ENCODE peak calls at places on chromosome 9, in seven cellular contexts. Q is neuronal stem cell, D is H9, C is mesendoderm, W is mesenchymal stem cell, J is H1, E is trophoblast cell. F is an unnamed sample.

GRCh38 chr9:129990269-129991005 is 52.6 kb downstream of the FNBP1 start:
- DNase-seq in D (no peak), Q (no peak), C (no peak), W (peak; percentile 78), J (no peak), E (peak; percentile 81), F (no peak)

GRCh38 chr9:20331095-20331685 is 291.1 kb downstream of the MLLT3 start:
- DNase-seq in E (no peak), C (no peak), Q (no peak), D (no peak), W (no peak), J (no peak), F (no peak)

GRCh38 chr9:112838342-112838741 is 52.3 kb downstream of the SLC46A2 start:
- DNase-seq in J (no peak), Q (no peak), C (no peak), D (no peak), W (no peak), E (no peak), F (no peak)

GRCh38 chr9:4979224-4979623 is 5.8 kb upstream of the JAK2 start:
- DNase-seq in C (no peak), W (peak; percentile 69), J (no peak), D (no peak), Q (no peak), E (no peak), F (peak; percentile 53)

GRCh38 chr9:87405677-87406544 is 91.8 kb upstream of the DAPK1 start:
- DNase-seq in W (no peak), D (no peak), Q (no peak), E (peak; percentile 58), J (no peak), C (peak; percentile 53), F (no peak)

GRCh38 chr9:119101048-119101447 is 268.2 kb downstream of the BRINP1 start:
- DNase-seq in Q (peak; percentile 3), D (peak; percentile 34), J (no peak), E (no peak), C (peak; percentile 45), W (no peak), F (no peak)

GRCh38 chr9:77475641-77476473 is 172.3 kb downstream of the GNA14 start:
- DNase-seq in E (no peak), D (no peak), J (no peak), W (no peak), C (no peak), Q (no peak), F (peak; percentile 28)

GRCh38 chr9:93306579-93307091 is 122.7 kb downstream of the WNK2 start:
- DNase-seq in J (no peak), D (peak; percentile 31), W (no peak), Q (no peak), E (no peak), C (no peak), F (no peak)

GRCh38 chr9:112872019-112872418 is 18.7 kb downstream of the SLC46A2 start:
- DNase-seq in D (no peak), E (no peak), J (no peak), C (no peak), W (no peak), Q (no peak), F (no peak)

GRCh38 chr9:116094846-116095245 is 58.7 kb upstream of the PAPPA start:
- DNase-seq in D (no peak), C (no peak), J (no peak), W (no peak), E (no peak), Q (no peak), F (peak; percentile 67)

GRCh38 chr9:130244548-130245165 is 20.9 kb upstream of the HMCN2 start:
- DNase-seq in E (no peak), D (no peak), J (no peak), W (no peak), Q (no peak), C (no peak), F (no peak)

GRCh38 chr9:130298663-130299279 is 33.2 kb downstream of the HMCN2 start:
- DNase-seq in D (peak; percentile 69), Q (peak; percentile 48), C (peak; percentile 74), W (peak; percentile 16), J (no peak), E (no peak), F (no peak)

GRCh38 chr9:69174645-69175487 is 789 bp downstream of the TJP2 start:
- DNase-seq in D (peak; percentile 55), Q (no peak), W (peak; percentile 98), C (peak; percentile 74), E (peak; percentile 87), J (no peak), F (peak; percentile 98)

GRCh38 chr9:37928552-37929430 is 24.9 kb upstream of the SLC25A51 start:
- DNase-seq in D (no peak), E (no peak), Q (no peak), C (no peak), W (no peak), J (no peak), F (no peak)

GRCh38 chr9:123763910-123764588 is 165.9 kb downstream of the DENND1A start:
- DNase-seq in E (peak; percentile 38), C (no peak), Q (no peak), J (no peak), D (no peak), W (peak; percentile 46), F (peak; percentile 84)

GRCh38 chr9:6086006-6086655 is 70.7 kb upstream of the RANBP6 start:
- DNase-seq in E (no peak), J (no peak), W (no peak), Q (no peak), C (no peak), D (no peak), F (no peak)

GRCh38 chr9:127707766-127708165 is 978 bp downstream of the CFAP157 start:
- DNase-seq in Q (no peak), J (no peak), C (peak; percentile 58), D (no peak), W (no peak), E (no peak), F (no peak)

GRCh38 chr9:121372563-121373400 is 2.7 kb upstream of the STOM start:
- DNase-seq in E (no peak), W (peak; percentile 74), Q (no peak), C (no peak), D (no peak), J (no peak), F (peak; percentile 86)

GRCh38 chr9:108800632-108801099 is 55.1 kb downstream of the ACTL7B start:
- DNase-seq in J (no peak), Q (no peak), W (no peak), D (no peak), E (no peak), C (no peak), F (no peak)
- H3K23ac ChIP-seq in J (no peak overlapping the region), Q (no peak overlapping the region), W (no peak overlapping the region), D (no peak overlapping the region), E (no peak overlapping the region), C (no peak overlapping the region), F (no peak overlapping the region)

GRCh38 chr9:81718244-81718643 is 28.9 kb upstream of the TLE1 start:
- DNase-seq in C (no peak), Q (no peak), J (no peak), E (no peak), W (no peak), D (no peak), F (no peak)

GRCh38 chr9:81719972-81720371 is 30.6 kb upstream of the TLE1 start:
- DNase-seq in W (no peak), J (no peak), D (no peak), E (no peak), Q (no peak), C (no peak), F (no peak)

GRCh38 chr9:81722277-81722676 is 32.9 kb upstream of the TLE1 start:
- DNase-seq in W (no peak), D (no peak), C (no peak), E (no peak), J (no peak), Q (no peak), F (no peak)

GRCh38 chr9:81717747-81718077 is 28.4 kb upstream of the TLE1 start:
- DNase-seq in Q (no peak), E (no peak), J (no peak), W (no peak), C (peak; percentile 48), D (no peak), F (no peak)

DNA sequence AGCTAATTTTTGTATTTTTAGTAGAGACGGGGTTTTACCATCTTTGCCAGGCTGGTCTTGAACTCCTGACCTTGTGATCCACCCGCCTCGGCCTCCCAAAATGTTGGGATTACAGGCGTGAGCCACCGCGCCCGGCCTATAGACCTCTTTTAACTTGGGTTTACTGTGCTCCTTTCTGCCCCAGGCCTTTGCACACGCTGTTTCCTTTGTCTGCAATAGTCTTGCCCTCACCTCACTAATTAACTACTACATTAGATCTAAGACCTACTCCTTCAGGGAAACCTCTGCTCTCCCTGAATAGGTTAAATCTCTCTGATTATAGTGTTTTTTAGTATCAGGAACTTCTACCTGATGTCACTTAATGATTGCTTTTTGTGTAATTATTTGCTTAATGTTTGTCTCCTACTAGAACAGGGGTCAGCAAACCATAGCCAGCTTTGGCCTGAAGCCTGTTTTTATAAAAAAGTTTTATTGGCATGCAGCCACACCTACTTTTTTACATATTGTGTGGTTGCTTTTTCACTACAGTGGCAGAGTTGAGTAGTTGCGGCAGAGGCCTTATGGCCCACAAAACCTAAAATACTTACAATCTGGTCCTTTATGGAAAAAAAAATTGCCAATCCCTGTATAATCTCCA is 31.2 kb upstream of the TLE1 start:
- DNase-seq in C (no peak), D (no peak), Q (no peak), J (no peak), W (no peak), E (no peak), F (no peak)
- H3K23ac ChIP-seq in C (no peak overlapping the region), D (no peak overlapping the region), Q (no peak overlapping the region), J (no peak overlapping the region), W (no peak overlapping the region), E (no peak overlapping the region), F (no peak overlapping the region)

GRCh38 chr9:100697339-100697738 is 119.5 kb downstream of the CAVIN4 start:
- DNase-seq in W (no peak), Q (no peak), E (no peak), C (no peak), D (no peak), J (no peak), F (no peak)
- H3K23ac ChIP-seq in W (no peak overlapping the region), Q (no peak overlapping the region), E (no peak overlapping the region), C (no peak overlapping the region), D (no peak overlapping the region), J (no peak overlapping the region), F (no peak overlapping the region)

DNA sequence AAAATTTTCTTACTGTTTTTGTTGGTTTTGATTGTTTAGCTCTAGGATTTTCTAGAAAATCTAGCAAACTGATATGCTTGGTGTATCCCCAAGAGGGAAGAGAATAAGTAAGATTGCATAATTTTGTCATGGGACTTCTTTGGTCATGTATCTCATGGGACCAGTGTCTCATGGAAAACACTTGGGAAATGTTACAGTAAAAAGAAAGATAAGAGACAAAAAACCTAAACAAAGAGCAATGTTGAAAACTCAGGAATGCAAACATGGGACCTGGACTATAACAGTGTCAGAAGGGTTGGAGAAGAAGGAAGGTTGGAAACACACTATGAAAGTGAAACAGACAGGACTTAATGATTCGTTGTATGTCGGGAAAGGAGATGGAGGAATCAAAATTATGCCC is 119.4 kb downstream of the TLR4 start:
- DNase-seq in E (no peak), Q (no peak), J (no peak), D (no peak), C (no peak), W (peak; percentile 63), F (no peak)
- H3K23ac ChIP-seq in E (no peak overlapping the region), Q (no peak overlapping the region), J (no peak overlapping the region), D (no peak overlapping the region), C (no peak overlapping the region), W (no peak overlapping the region), F (no peak overlapping the region)

F was measured in IMR-90.